ENCODE peak calls at places on chromosome 20, in four cellular contexts. H is Peyer's patch, Z is body of pancreas, M is suprapubic skin. C is an unnamed sample. For H3K36me3, the result is how much of the 10 kb centered on the place peaks cover.

GRCh38 chr20:59123677-59124060 is 40.0 kb upstream of the ZNF831 start:
- DNase-seq in H (no peak), Z (no peak), M (no peak), C (no peak)

GRCh38 chr20:53643031-53643832 is 49.6 kb upstream of the ZNF217 start:
- DNase-seq in M (no peak), H (peak), Z (peak), C (peak)

GRCh38 chr20:1671891-1672669 is 14.5 kb upstream of the SIRPG start:
- DNase-seq in Z (no peak), H (no peak), M (no peak), C (no peak)

GRCh38 chr20:13788167-13788834 is 3.5 kb downstream of the NDUFAF5 start:
- DNase-seq in M (no peak), Z (peak), H (peak), C (no peak)

GRCh38 chr20:64063389-64064144 is 569 bp downstream of the TCEA2 start:
- DNase-seq in Z (no peak), H (peak), M (no peak), C (no peak)

GRCh38 chr20:4150095-4150492 is 134.7 kb upstream of the RNF24 start:
- DNase-seq in Z (no peak), H (peak), M (no peak), C (no peak)

GRCh38 chr20:45991616-45992015 is 17.1 kb upstream of the MMP9 start:
- DNase-seq in Z (no peak), M (no peak), H (no peak), C (no peak)

GRCh38 chr20:36908603-36909002 is 32.7 kb downstream of the TLDC2 start:
- DNase-seq in M (no peak), Z (no peak), H (no peak), C (no peak)

GRCh38 chr20:36109251-36109947 is 45.1 kb upstream of the EPB41L1 start:
- DNase-seq in M (no peak), H (no peak), Z (no peak), C (no peak)

GRCh38 chr20:46130534-46130933 is 12.4 kb downstream of the CD40 start:
- DNase-seq in Z (no peak), M (no peak), H (no peak), C (no peak)

GRCh38 chr20:63819224-63819917 is 11.7 kb downstream of the ZBTB46 start:
- DNase-seq in Z (no peak), M (no peak), H (peak), C (no peak)

GRCh38 chr20:25324412-25324811 is 66.2 kb downstream of the ABHD12 start:
- DNase-seq in Z (no peak), M (no peak), H (peak), C (no peak)

GRCh38 chr20:19886666-19887288 is 128.7 kb downstream of the RIN2 start:
- DNase-seq in Z (no peak), H (peak), M (no peak), C (no peak)

GRCh38 chr20:1844723-1845523 is 50.3 kb upstream of the SIRPA start:
- DNase-seq in M (no peak), H (peak), Z (no peak), C (peak)

GRCh38 chr20:40690836-40691565 is 2.0 kb upstream of the MAFB start:
- DNase-seq in M (no peak), H (no peak), Z (no peak), C (no peak)
- H3K4me3 ChIP-seq in M (peak), H (peak), Z (no peak), C (no peak)

GRCh38 chr20:57680934-57681914 is 28.6 kb downstream of the PMEPA1 start:
- DNase-seq in H (peak), Z (no peak), M (no peak), C (peak)
- TF ChIP-seq CTCF in H (no peak), Z (no peak), M (no peak), C (peak)

GRCh38 chr20:57377350-57377749 is 13.8 kb upstream of the RBM38 start:
- DNase-seq in Z (no peak), M (no peak), H (no peak), C (no peak)
- H3K36me3 ChIP-seq in Z (under half), M (half or more), H (under half), C (under half)

GRCh38 chr20:49982346-49983122 is at the start of gene SNAI1:
- DNase-seq in M (peak), Z (peak), H (peak), C (peak)

GRCh38 chr20:49985157-49985556 is 2.4 kb downstream of the SNAI1 start:
- DNase-seq in Z (no peak), M (no peak), H (no peak), C (no peak)

GRCh38 chr20:49984426-49985153 is 1.8 kb downstream of the SNAI1 start:
- DNase-seq in Z (no peak), H (no peak), M (no peak), C (no peak)

GRCh38 chr20:49983123-49983847 is 505 bp downstream of the SNAI1 start:
- DNase-seq in M (no peak), H (no peak), Z (no peak), C (no peak)

DNA sequence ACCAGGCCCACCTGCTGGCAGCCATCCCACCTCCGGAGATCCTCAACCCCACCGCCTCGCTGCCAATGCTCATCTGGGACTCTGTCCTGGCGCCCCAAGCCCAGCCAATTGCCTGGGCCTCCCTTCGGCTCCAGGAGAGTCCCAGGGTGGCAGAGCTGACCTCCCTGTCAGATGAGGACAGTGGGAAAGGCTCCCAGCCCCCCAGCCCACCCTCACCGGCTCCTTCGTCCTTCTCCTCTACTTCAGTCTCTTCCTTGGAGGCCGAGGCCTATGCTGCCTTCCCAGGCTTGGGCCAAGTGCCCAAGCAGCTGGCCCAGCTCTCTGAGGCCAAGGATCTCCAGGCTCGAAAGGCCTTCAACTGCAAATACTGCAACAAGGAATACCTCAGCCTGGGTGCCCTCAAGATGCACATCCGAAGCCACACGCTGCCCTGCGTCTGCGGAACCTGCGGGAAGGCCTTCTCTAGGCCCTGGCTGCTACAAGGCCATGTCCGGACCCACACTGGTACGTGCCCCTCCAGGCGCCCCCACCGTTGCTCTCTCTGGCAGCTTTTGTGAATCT is 1.1 kb downstream of the SNAI1 start:
- DNase-seq in Z (peak), M (no peak), H (no peak), C (no peak)
- H3K4me3 ChIP-seq in Z (no peak), M (peak), H (peak), C (no peak)

GRCh38 chr20:61742097-61742805 is 323.4 kb downstream of the TAF4 start:
- DNase-seq in M (no peak), H (no peak), Z (no peak), C (no peak)
- TF ChIP-seq CTCF in M (no peak), H (no peak), Z (no peak), C (no peak)

DNA sequence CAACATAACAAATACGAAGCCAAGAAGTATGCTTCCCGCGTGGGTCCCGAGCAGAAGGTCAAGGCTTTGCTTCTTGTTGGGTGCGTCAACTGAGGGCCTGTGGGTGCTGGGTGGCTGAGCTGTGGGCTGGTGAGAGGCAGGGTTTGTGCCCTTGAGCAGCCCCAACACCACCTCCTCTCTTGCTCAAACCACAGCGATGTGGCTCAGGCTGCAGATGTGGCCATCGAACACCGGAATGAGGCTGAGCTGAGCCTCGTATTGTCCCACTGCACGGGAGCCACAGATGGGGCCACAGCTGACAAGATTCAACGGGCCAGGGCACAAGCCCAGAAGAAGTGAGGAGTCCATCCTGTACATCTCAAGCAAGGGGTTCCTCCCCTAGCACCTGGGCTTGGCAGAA is 7.0 kb upstream of the PTPRA start:
- DNase-seq in Z (no peak), M (no peak), H (no peak), C (no peak)
- H3K36me3 ChIP-seq in Z (under half), M (half or more), H (under half), C (under half)

DNA sequence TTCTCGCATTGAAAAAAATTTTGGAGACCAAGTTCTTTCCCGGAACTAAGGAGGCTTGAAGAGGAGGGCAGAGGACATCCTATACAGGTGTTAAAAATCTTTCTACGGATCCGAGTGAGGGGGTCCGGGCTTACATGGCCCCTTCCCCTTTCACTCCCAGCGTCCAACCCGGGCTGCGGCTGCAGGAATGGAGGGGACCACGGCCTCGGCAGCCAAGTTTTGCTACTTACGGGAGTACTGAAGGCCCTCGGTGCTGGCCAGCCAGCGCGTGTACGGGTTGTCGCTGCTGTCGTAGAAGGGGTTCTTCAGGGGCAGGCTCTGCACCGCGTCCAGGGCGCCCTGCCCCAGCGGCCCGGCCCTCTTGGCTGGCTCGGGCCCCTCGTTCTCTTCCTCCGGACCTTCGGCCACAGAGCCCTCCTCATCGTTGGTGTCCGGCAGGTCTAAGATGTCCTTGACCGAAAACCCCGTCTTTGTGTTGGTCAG is 642 bp downstream of the NKX2-2 start:
- DNase-seq in H (no peak), Z (no peak), M (no peak), C (no peak)
- H3K4me3 ChIP-seq in H (peak), Z (no peak), M (peak), C (no peak)

DNA sequence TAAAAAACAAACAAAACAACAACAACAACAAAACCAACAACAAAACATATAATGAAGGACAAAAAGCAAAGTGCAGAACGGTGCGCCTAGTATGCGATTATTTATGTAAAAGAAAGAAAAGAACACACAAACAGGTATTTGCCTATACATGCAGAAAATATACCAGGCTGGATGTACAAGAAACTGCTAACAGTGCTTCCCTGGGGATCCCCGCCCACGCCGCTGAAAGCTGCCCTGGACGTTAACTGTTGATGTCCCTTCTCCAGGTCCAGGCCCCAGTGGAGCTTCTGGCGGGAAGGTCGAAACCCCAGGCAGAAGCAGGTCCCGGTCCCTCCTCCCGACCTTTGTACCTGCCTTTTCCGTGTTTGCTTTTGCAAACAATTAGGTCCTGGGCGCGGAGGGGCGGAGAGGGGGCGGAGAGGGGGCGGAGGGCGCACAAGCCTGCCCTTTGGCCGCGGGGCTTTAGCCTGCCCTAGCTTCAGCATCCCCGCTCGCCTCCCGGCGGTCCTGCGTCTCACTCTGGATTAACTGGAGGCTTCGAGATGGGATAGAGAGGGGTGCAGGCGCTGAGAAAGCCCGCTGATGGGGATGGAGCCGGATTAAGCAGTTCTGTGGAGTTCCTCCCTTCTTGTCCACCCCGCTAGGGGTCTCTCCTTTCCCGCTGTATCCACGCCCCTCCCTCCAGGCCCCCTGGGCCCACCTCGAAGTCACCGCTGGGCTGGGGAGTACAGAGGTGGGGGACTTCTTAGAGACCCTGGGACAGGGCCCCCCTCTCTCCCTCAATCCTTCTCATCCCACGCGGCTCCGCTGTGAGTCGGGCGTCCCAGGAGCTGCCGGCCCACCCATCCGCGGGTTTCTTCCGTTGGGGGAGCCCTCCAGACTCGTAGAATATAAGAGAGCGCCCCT is 8.2 kb upstream of the AHCY start:
- DNase-seq in M (no peak), H (peak), Z (peak), C (no peak)
- TF ChIP-seq CTCF in M (no peak), H (no peak), Z (no peak), C (no peak)

GRCh38 chr20:17971571-17972013 is 2.8 kb downstream of the MGME1 start:
- DNase-seq in Z (no peak), M (no peak), H (peak), C (no peak)

GRCh38 chr20:17972121-17972520 is 3.3 kb downstream of the MGME1 start:
- DNase-seq in Z (no peak), M (no peak), H (no peak), C (no peak)

DNA sequence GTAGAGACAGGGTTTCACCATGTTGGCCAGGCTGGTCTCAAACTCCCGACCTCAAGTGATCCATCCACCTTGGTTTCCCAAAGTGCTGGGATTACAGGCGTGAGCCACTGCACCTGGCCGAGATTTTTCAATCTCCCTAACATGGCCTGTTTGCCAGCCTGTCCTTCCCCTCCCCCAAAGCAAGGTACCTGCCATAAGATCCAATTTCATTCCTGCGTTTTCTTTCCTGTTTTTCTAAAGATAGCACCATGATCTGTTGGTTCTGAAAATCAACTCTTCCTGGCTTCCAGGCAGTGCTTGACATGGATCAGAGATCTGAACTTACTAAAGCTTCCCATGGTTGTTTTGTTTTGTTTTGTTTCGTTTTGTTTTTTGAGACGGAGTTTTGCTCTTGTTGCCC is 7.5 kb downstream of the MGME1 start:
- DNase-seq in H (no peak), Z (no peak), M (no peak), C (no peak)
- H3K36me3 ChIP-seq in H (under half), Z (under half), M (under half), C (under half)